ENCODE peak calls at places on chromosomes 13 and 19, in six cellular contexts. Z is dorsolateral prefrontal cortex, B is iris pigment epithelial cell, E is adrenal gland, X is omental fat pad, G is HuH-7. A is an unnamed sample.

GRCh38 chr19:3589439-3589838 is 4.2 kb downstream of the GIPC3 start:
- DNase-seq in Z (no peak), B (no peak), E (no peak), X (no peak), G (no peak), A (no peak)

GRCh38 chr19:46025825-46026224 is 3.0 kb upstream of the PGLYRP1 start:
- DNase-seq in Z (no peak), B (no peak), E (no peak), X (no peak), G (no peak), A (no peak)

GRCh38 chr13:35995136-35995535 is 136.0 kb downstream of the DCLK1 start:
- DNase-seq in Z (no peak), B (peak), E (no peak), X (no peak), G (no peak), A (no peak)

GRCh38 chr19:19619121-19619848 is 798 bp upstream of the PBX4 start:
- DNase-seq in Z (no peak), B (no peak), E (no peak), X (no peak), G (no peak), A (no peak)

GRCh38 chr13:99860736-99861135 is 110.8 kb downstream of the ZIC5 start:
- DNase-seq in Z (no peak), B (no peak), E (no peak), X (no peak), G (no peak), A (no peak)

GRCh38 chr19:1933942-1934341 is 7.0 kb upstream of the CSNK1G2 start:
- DNase-seq in Z (no peak), B (no peak), E (no peak), X (no peak), G (no peak), A (no peak)

GRCh38 chr13:95509521-95510315 is 42.8 kb upstream of the CLDN10 start:
- DNase-seq in Z (no peak), B (peak), E (no peak), X (no peak), G (no peak), A (no peak)

GRCh38 chr13:28434934-28435333 is 60.0 kb downstream of the FLT1 start:
- DNase-seq in Z (no peak), B (no peak), E (no peak), X (no peak), G (no peak), A (no peak)

GRCh38 chr13:71632721-71633120 is 234.3 kb downstream of the DACH1 start:
- DNase-seq in Z (no peak), B (no peak), E (no peak), X (no peak), G (no peak), A (no peak)

GRCh38 chr13:35781044-35781443 is 304.6 kb upstream of the MAB21L1 start:
- DNase-seq in Z (no peak), B (peak), E (no peak), X (no peak), G (no peak), A (no peak)

GRCh38 chr19:11435833-11436313 is 438 bp downstream of the PRKCSH start:
- DNase-seq in Z (no peak), B (peak), E (no peak), X (no peak), G (no peak), A (no peak)

GRCh38 chr13:106173346-106173745 is 362.1 kb downstream of the EFNB2 start:
- DNase-seq in Z (no peak), B (no peak), E (no peak), X (no peak), G (no peak), A (no peak)

GRCh38 chr13:41456768-41457588 is at the start of gene RGCC:
- DNase-seq in Z (peak), B (peak), E (peak), X (no peak), G (peak), A (peak)